ENCODE peak calls at places on chromosomes 3 and 15, in nine cellular contexts. Q is activated CD4-positive, alpha-beta T cell treated with anti-CD3 and anti-CD28 coated beads for 36 hours; V is amniotic stem cell; E is MV-4-11; O is effector memory CD4-positive, alpha-beta T cell; C is NCI-H1105; Y is iPS DF 6.9; Z is psoas muscle; F is AML-193. R is an unnamed sample.

GRCh38 chr3:79040701-79041100 is 727.1 kb downstream of the ROBO1 start:
- DNase-seq in Q (no peak), V (peak; percentile 36), E (no peak), O (no peak), C (no peak), Y (no peak), Z (no peak), F (no peak), R (no peak)

GRCh38 chr3:81545572-81545971 is 215.9 kb downstream of the GBE1 start:
- DNase-seq in Q (no peak), V (no peak), E (no peak), O (no peak), C (no peak), Y (no peak), Z (no peak), F (no peak), R (no peak)

GRCh38 chr3:197364410-197365071 is 66.1 kb upstream of the DLG1 start:
- DNase-seq in Q (no peak), V (no peak), E (no peak), O (no peak), C (peak; percentile 58), Y (no peak), Z (no peak), F (no peak), R (no peak)

GRCh38 chr15:69990566-69991391 is 106.9 kb downstream of the TLE3 start:
- DNase-seq in Q (no peak), V (no peak), E (no peak), O (no peak), C (no peak), Y (no peak), Z (no peak), F (no peak), R (peak; percentile 49)

GRCh38 chr3:49512791-49513355 is 41.4 kb upstream of the BSN start:
- DNase-seq in Q (no peak), V (no peak), E (no peak), O (no peak), C (no peak), Y (no peak), Z (no peak), F (no peak), R (no peak)

GRCh38 chr3:45008117-45008516 is 18.0 kb upstream of the CLEC3B start:
- DNase-seq in Q (no peak), V (no peak), E (no peak), O (no peak), C (no peak), Y (no peak), Z (no peak), F (no peak), R (no peak)

GRCh38 chr3:14548321-14548729 is 8.2 kb upstream of the GRIP2 start:
- DNase-seq in Q (peak; percentile 69), V (no peak), E (peak; percentile 36), O (peak; percentile 12), C (no peak), Y (peak; percentile 29), Z (peak; percentile 75), F (peak; percentile 60), R (peak; percentile 64)

GRCh38 chr15:73004462-73004861 is 47.8 kb upstream of the NEO1 start:
- DNase-seq in Q (no peak), V (no peak), E (peak; percentile 22), O (no peak), C (no peak), Y (no peak), Z (no peak), F (no peak), R (no peak)

GRCh38 chr3:140910860-140911259 is 30.8 kb upstream of the SLC25A36 start:
- DNase-seq in Q (no peak), V (no peak), E (no peak), O (no peak), C (no peak), Y (peak; percentile 20), Z (no peak), F (no peak), R (no peak)

GRCh38 chr3:43063114-43063513 is 42.8 kb downstream of the POMGNT2 start:
- DNase-seq in Q (no peak), V (no peak), E (no peak), O (no peak), C (no peak), Y (no peak), Z (no peak), F (no peak), R (no peak)

GRCh38 chr3:98600412-98601095 is 7.1 kb upstream of the CPOX start:
- DNase-seq in Q (no peak), V (no peak), E (peak; percentile 84), O (no peak), C (no peak), Y (no peak), Z (no peak), F (no peak), R (no peak)

GRCh38 chr3:51947215-51947900 is 5.2 kb downstream of the PARP3 start:
- DNase-seq in Q (no peak), V (no peak), E (no peak), O (no peak), C (no peak), Y (no peak), Z (no peak), F (no peak), R (no peak)

GRCh38 chr3:21562225-21562624 is 188.8 kb downstream of the ZNF385D start:
- DNase-seq in Q (no peak), V (no peak), E (no peak), O (no peak), C (no peak), Y (no peak), Z (no peak), F (no peak), R (no peak)

GRCh38 chr15:42548258-42549051 is at the start of the genes HAUS2 and LRRC57:
- DNase-seq in Q (peak; percentile 93), V (no peak), E (peak; percentile 65), O (peak; percentile 84), C (peak; percentile 56), Y (peak; percentile 82), Z (peak; percentile 90), F (peak; percentile 56), R (peak; percentile 96)

GRCh38 chr15:31326729-31327673 is at the start of gene KLF13:
- DNase-seq in Q (peak; percentile 85), V (peak; percentile 27), E (no peak), O (peak; percentile 68), C (peak; percentile 46), Y (no peak), Z (peak; percentile 59), F (peak; percentile 50), R (peak; percentile 93)

GRCh38 chr3:128619146-128619890 is 31.3 kb downstream of the RPN1 start:
- DNase-seq in Q (peak; percentile 54), V (peak; percentile 5), E (peak; percentile 86), O (no peak), C (no peak), Y (no peak), Z (no peak), F (peak; percentile 70), R (no peak)

GRCh38 chr3:132083159-132083558 is 48.3 kb upstream of the CPNE4 start:
- DNase-seq in Q (no peak), V (no peak), E (no peak), O (no peak), C (no peak), Y (no peak), Z (no peak), F (no peak), R (no peak)

GRCh38 chr3:136171097-136171542 is 25.0 kb downstream of the MSL2 start:
- DNase-seq in Q (peak; percentile 41), V (no peak), E (no peak), O (no peak), C (no peak), Y (no peak), Z (no peak), F (peak; percentile 34), R (no peak)

GRCh38 chr3:187210555-187211327 is 13.5 kb downstream of the RTP1 start:
- DNase-seq in Q (no peak), V (no peak), E (no peak), O (no peak), C (no peak), Y (peak; percentile 43), Z (no peak), F (no peak), R (no peak)

GRCh38 chr3:113505867-113506266 is 9.1 kb downstream of the SPICE1 start:
- DNase-seq in Q (no peak), V (no peak), E (no peak), O (no peak), C (no peak), Y (no peak), Z (no peak), F (no peak), R (no peak)

GRCh38 chr3:43581343-43581742 is 40.5 kb downstream of the ANO10 start:
- DNase-seq in Q (no peak), V (peak; percentile 6), E (peak; percentile 1), O (no peak), C (no peak), Y (no peak), Z (no peak), F (no peak), R (no peak)

GRCh38 chr15:88419830-88420229 is 47.4 kb downstream of the MRPL46 start:
- DNase-seq in Q (no peak), V (no peak), E (no peak), O (no peak), C (no peak), Y (no peak), Z (no peak), F (no peak), R (no peak)

GRCh38 chr3:48759071-48759470 is 42.0 kb upstream of the IP6K2 start:
- DNase-seq in Q (no peak), V (no peak), E (no peak), O (no peak), C (no peak), Y (no peak), Z (no peak), F (no peak), R (no peak)

GRCh38 chr15:89116404-89116803 is 28.1 kb downstream of the ABHD2 start:
- DNase-seq in Q (no peak), V (no peak), E (no peak), O (no peak), C (peak; percentile 22), Y (no peak), Z (no peak), F (no peak), R (no peak)

GRCh38 chr15:51119120-51119519 is 24.4 kb upstream of the TNFAIP8L3 start:
- DNase-seq in Q (no peak), V (no peak), E (no peak), O (no peak), C (no peak), Y (no peak), Z (no peak), F (no peak), R (no peak)

GRCh38 chr15:57138260-57138895 is 219.9 kb downstream of the TCF12 start:
- DNase-seq in Q (no peak), V (no peak), E (peak; percentile 18), O (no peak), C (peak; percentile 58), Y (peak; percentile 43), Z (no peak), F (no peak), R (peak; percentile 51)

GRCh38 chr15:99143655-99144610 is 39.1 kb downstream of the SYNM start:
- DNase-seq in Q (no peak), V (no peak), E (no peak), O (no peak), C (no peak), Y (no peak), Z (peak; percentile 89), F (no peak), R (no peak)

GRCh38 chr15:66948294-66948693 is 117.1 kb upstream of the SMAD3 start:
- DNase-seq in Q (peak; percentile 52), V (no peak), E (peak; percentile 19), O (no peak), C (no peak), Y (no peak), Z (no peak), F (no peak), R (no peak)

GRCh38 chr3:129399895-129400357 is 28.5 kb downstream of the EFCAB12 start:
- DNase-seq in Q (peak; percentile 43), V (no peak), E (peak; percentile 62), O (no peak), C (no peak), Y (no peak), Z (no peak), F (no peak), R (no peak)

GRCh38 chr15:32855942-32856341 is 138.1 kb downstream of the GREM1 start:
- DNase-seq in Q (no peak), V (peak; percentile 84), E (no peak), O (no peak), C (no peak), Y (peak; percentile 45), Z (no peak), F (no peak), R (no peak)

GRCh38 chr3:195908439-195909293 is at the start of gene TNK2:
- DNase-seq in Q (peak; percentile 71), V (no peak), E (no peak), O (peak; percentile 38), C (no peak), Y (no peak), Z (peak; percentile 36), F (no peak), R (peak; percentile 60)